ENCODE peak calls at places on chromosomes 2 and 18, in four cellular contexts. X, B, O and E are unnamed samples.

GRCh38 chr2:219058541-219059374 is 2.0 kb downstream of the IHH start:
- DNase-seq in B (peak), X (peak), O (peak), E (no peak)

GRCh38 chr2:72927619-72928537 is 10.6 kb downstream of the EMX1 start:
- DNase-seq in X (no peak), O (no peak), B (peak), E (no peak)

GRCh38 chr2:6877402-6878305 is at the start of gene RSAD2:
- DNase-seq in B (peak), O (no peak), X (peak), E (no peak)

GRCh38 chr2:39124000-39124769 is 3.3 kb upstream of the SOS1 start:
- DNase-seq in B (peak), X (peak), O (peak), E (peak)

GRCh38 chr2:68948695-68949094 is 4.0 kb downstream of the GKN2 start:
- DNase-seq in B (no peak), X (no peak), O (no peak), E (no peak)

GRCh38 chr2:160253440-160254296 is 53.6 kb upstream of the ITGB6 start:
- DNase-seq in B (no peak), O (no peak), X (no peak), E (no peak)

GRCh38 chr18:36620801-36621200 is 208.0 kb downstream of the TPGS2 start:
- DNase-seq in X (no peak), B (no peak), O (no peak), E (no peak)

GRCh38 chr2:85433511-85434089 is 15.1 kb downstream of the SH2D6 start:
- DNase-seq in X (peak), O (peak), B (peak), E (peak)

GRCh38 chr2:109690822-109691541 is 76.8 kb downstream of the SOWAHC start:
- DNase-seq in O (no peak), B (peak), X (peak), E (no peak)

GRCh38 chr2:121102949-121103348 is 182.1 kb downstream of the TFCP2L1 start:
- DNase-seq in X (no peak), O (no peak), B (no peak), E (no peak)

GRCh38 chr2:121101093-121101715 is 183.8 kb downstream of the TFCP2L1 start:
- DNase-seq in X (no peak), B (no peak), O (no peak), E (no peak)

GRCh38 chr2:121098556-121098955 is 186.4 kb downstream of the TFCP2L1 start:
- DNase-seq in X (no peak), O (no peak), B (no peak), E (no peak)

GRCh38 chr2:121096611-121097010 is 188.4 kb downstream of the TFCP2L1 start:
- DNase-seq in O (no peak), B (no peak), X (no peak), E (no peak)

GRCh38 chr2:121099329-121100318 is 185.4 kb downstream of the TFCP2L1 start:
- DNase-seq in X (peak), O (no peak), B (peak), E (no peak)
- TF ChIP-seq CTCF in X (no peak), O (peak), B (peak), E (peak)

DNA sequence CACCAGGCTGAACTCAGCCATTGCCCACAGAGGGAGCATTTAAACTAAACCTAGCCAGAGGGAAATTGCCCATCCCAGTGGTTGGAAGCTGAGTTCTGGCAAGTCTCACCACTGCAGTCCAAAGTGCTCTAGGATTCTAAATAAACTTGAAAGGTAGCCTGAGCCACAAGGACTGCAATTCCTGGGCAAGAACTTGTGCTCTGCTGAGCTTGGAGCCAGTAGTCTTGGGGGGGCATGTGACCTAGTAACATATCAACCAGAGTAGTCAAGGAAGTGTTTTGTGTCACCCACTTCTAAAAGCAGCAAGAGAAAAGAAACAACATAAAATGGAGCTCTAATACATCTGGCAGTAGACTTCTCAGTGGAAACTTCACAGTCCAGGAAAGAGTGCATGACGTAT is 167.0 kb downstream of the PTH2R start:
- DNase-seq in X (no peak), B (peak), O (no peak), E (no peak)
- TF ChIP-seq CTCF in X (no peak), B (no peak), O (no peak), E (no peak)

DNA sequence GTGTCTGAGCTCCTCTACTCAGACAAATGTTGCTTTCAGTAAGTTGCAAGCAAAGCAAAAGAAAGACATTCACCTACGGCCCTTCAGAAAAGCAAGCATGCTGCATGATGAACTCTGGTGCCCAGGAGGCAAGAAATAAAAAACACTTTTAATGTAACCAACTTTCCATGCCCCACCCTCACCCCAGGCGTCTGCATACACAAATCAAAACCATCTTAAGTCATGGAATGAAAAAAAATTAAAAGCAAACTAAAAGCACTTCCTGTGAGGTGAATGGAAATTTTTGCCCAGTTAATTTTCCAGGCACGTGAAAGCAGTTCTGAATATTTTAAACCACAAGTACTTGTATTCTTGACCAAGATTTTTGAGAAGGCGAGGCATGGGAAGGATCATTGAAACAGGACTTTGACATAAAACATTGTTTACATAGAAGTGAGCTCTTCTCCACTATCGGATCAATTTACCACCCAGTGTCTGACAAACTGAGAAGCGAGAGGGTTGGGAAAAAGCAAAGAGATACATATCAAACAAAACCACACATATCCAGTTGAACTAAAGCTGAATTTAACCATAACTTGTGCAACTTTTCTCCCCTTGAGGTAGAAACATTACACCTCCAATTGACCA is 2.4 kb upstream of the ICOS start:
- DNase-seq in X (no peak), B (no peak), O (no peak), E (no peak)
- TF ChIP-seq CTCF in X (no peak), B (no peak), O (no peak), E (no peak)

GRCh38 chr2:71790261-71791038 is 337.1 kb downstream of the DYSF start:
- DNase-seq in O (no peak), X (no peak), B (no peak), E (no peak)

GRCh38 chr2:71788186-71788525 is 334.8 kb downstream of the DYSF start:
- DNase-seq in B (no peak), X (no peak), O (no peak), E (peak)

GRCh38 chr2:71791051-71791450 is 337.7 kb downstream of the DYSF start:
- DNase-seq in B (no peak), X (no peak), O (no peak), E (no peak)

GRCh38 chr2:71788601-71789240 is 335.4 kb downstream of the DYSF start:
- DNase-seq in O (no peak), X (no peak), B (no peak), E (peak)

DNA sequence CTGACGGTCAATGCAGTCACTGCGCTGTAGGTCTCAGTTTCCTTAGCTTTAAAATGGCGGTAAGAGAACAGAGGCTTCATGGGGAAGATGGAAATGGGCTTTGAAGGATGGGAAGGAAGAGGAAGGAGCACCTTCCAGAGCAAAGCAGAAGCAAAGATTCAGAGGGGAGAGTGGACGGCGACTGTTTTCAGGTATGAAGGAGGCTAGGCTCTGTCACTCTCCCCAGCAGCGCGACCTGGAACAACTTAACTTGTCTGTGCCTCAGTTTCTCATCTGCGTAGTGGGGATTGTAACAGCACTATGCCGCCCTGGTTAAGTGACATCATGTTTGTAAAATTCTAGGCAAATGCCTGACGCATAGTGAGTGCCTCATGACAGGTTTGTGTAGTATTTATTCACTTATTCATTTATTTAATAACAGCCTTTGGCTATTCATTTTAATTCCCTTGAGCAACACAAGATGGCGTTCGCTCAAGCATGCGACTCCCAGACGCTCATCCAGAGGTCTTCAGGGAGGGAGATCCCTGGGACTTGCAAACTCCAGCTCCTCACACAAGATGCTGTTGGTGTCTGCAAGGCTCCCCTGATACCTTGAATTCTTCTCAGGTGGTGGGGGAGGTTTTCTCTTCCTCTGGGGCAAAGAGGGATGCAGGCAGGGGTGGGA is 336.3 kb downstream of the DYSF start:
- DNase-seq in O (no peak), B (no peak), X (no peak), E (peak)
- TF ChIP-seq CTCF in O (peak), B (no peak), X (no peak), E (no peak)